ENCODE peak calls at places on chromosomes 6 and 20, in five cellular contexts. L is mesenchymal stem cell; Y is heart left ventricle; M is activated CD8-positive, alpha-beta T cell treated with anti-CD3 and anti-CD28 coated beads, Interleukin-2, amount 10 ng/mL, durations not matched to agents 7 days and 5 days; K is pons. F is an unnamed sample.

GRCh38 chr6:7693827-7694226 is 32.1 kb upstream of the BMP6 start:
- DNase-seq in L (no peak), Y (no peak), M (no peak), K (no peak), F (no peak)

GRCh38 chr20:24781061-24781980 is 167.7 kb upstream of the CST7 start:
- DNase-seq in L (peak), Y (no peak), M (peak), K (peak), F (peak)

GRCh38 chr6:127971945-127972391 is 71.1 kb upstream of the THEMIS start:
- DNase-seq in L (peak), Y (no peak), M (peak), K (no peak), F (no peak)

GRCh38 chr6:31203345-31203979 is 33.0 kb upstream of the POU5F1 start:
- DNase-seq in L (peak), Y (no peak), M (peak), K (peak), F (peak)

GRCh38 chr20:31595654-31596411 is 9.3 kb upstream of the ID1 start:
- DNase-seq in L (peak), Y (peak), M (no peak), K (no peak), F (no peak)

GRCh38 chr20:33096921-33097320 is 17.5 kb downstream of the BPIFB4 start:
- DNase-seq in L (no peak), Y (no peak), M (no peak), K (no peak), F (no peak)

GRCh38 chr6:147063469-147064031 is 140.7 kb upstream of the STXBP5 start:
- DNase-seq in L (peak), Y (no peak), M (no peak), K (no peak), F (no peak)

GRCh38 chr6:23262864-23263263 is 693.5 kb downstream of the HDGFL1 start:
- DNase-seq in L (no peak), Y (no peak), M (no peak), K (no peak), F (no peak)

GRCh38 chr20:36658300-36658699 is 12.3 kb upstream of the SLA2 start:
- DNase-seq in L (no peak), Y (no peak), M (peak), K (no peak), F (no peak)

GRCh38 chr6:4264076-4264475 is 128.7 kb upstream of the ECI2 start:
- DNase-seq in L (peak), Y (no peak), M (no peak), K (no peak), F (no peak)